ENCODE peak calls at places on chromosomes 12 and 14, in six cellular contexts. One of them, this sample, is unnamed.

GRCh38 chr14:71551291-71551955 is 380.8 kb upstream of the RGS6 start:
- DNase-seq in activated T-cell treated with anti-CD3 and anti-CD28 coated beads, Interleukin-2, amount 50 U/mL, for 72 hours: no peak
- DNase-seq in kidney glomerular epithelial cell: peak
- DNase-seq in heart left ventricle: no peak
- DNase-seq in AG08395: peak
- DNase-seq in NCI-H2171: no peak
- DNase-seq in this sample: peak

GRCh38 chr14:80770114-80770917 is 171.2 kb downstream of the CEP128 start:
- DNase-seq in NCI-H2171: no peak
- DNase-seq in heart left ventricle: no peak
- DNase-seq in activated T-cell treated with anti-CD3 and anti-CD28 coated beads, Interleukin-2, amount 50 U/mL, for 72 hours: no peak
- DNase-seq in AG08395: no peak
- DNase-seq in kidney glomerular epithelial cell: no peak
- DNase-seq in this sample: peak

GRCh38 chr12:62799766-62800406 is 135.1 kb downstream of the PPM1H start:
- DNase-seq in activated T-cell treated with anti-CD3 and anti-CD28 coated beads, Interleukin-2, amount 50 U/mL, for 72 hours: no peak
- DNase-seq in NCI-H2171: no peak
- DNase-seq in heart left ventricle: no peak
- DNase-seq in AG08395: no peak
- DNase-seq in kidney glomerular epithelial cell: no peak
- DNase-seq in this sample: no peak

GRCh38 chr14:65471038-65471878 is 58.7 kb downstream of the FUT8 start:
- DNase-seq in activated T-cell treated with anti-CD3 and anti-CD28 coated beads, Interleukin-2, amount 50 U/mL, for 72 hours: no peak
- DNase-seq in NCI-H2171: no peak
- DNase-seq in kidney glomerular epithelial cell: no peak
- DNase-seq in AG08395: no peak
- DNase-seq in heart left ventricle: no peak
- DNase-seq in this sample: no peak

GRCh38 chr12:77938301-77938700 is 107.6 kb downstream of the NAV3 start:
- DNase-seq in activated T-cell treated with anti-CD3 and anti-CD28 coated beads, Interleukin-2, amount 50 U/mL, for 72 hours: no peak
- DNase-seq in heart left ventricle: no peak
- DNase-seq in kidney glomerular epithelial cell: no peak
- DNase-seq in AG08395: no peak
- DNase-seq in NCI-H2171: no peak
- DNase-seq in this sample: no peak

GRCh38 chr12:52434760-52435530 is 774 bp upstream of the KRT75 start:
- DNase-seq in NCI-H2171: no peak
- DNase-seq in AG08395: no peak
- DNase-seq in kidney glomerular epithelial cell: peak
- DNase-seq in activated T-cell treated with anti-CD3 and anti-CD28 coated beads, Interleukin-2, amount 50 U/mL, for 72 hours: no peak
- DNase-seq in heart left ventricle: no peak
- DNase-seq in this sample: peak

GRCh38 chr14:22781606-22782000 is 15.1 kb downstream of the OXA1L start:
- DNase-seq in kidney glomerular epithelial cell: peak
- DNase-seq in AG08395: peak
- DNase-seq in activated T-cell treated with anti-CD3 and anti-CD28 coated beads, Interleukin-2, amount 50 U/mL, for 72 hours: no peak
- DNase-seq in NCI-H2171: no peak
- DNase-seq in heart left ventricle: no peak
- DNase-seq in this sample: peak

GRCh38 chr14:94702629-94703028 is 67.3 kb downstream of the GSC start:
- DNase-seq in kidney glomerular epithelial cell: no peak
- DNase-seq in activated T-cell treated with anti-CD3 and anti-CD28 coated beads, Interleukin-2, amount 50 U/mL, for 72 hours: no peak
- DNase-seq in heart left ventricle: no peak
- DNase-seq in NCI-H2171: no peak
- DNase-seq in AG08395: no peak
- DNase-seq in this sample: no peak

This sample was measured in HFFc6.